ENCODE peak calls at places on chromosomes 6 and 20, in four cellular contexts. One of them, this sample, is unnamed. For H3K36me3, the result is how much of the 10 kb centered on the place peaks cover.

GRCh38 chr20:63693079-63693974 is 3.1 kb upstream of the TNFRSF6B start:
- DNase-seq in kidney epithelial cell: no peak
- DNase-seq in uterus: peak
- DNase-seq in GM23248: no peak
- DNase-seq in this sample: no peak

GRCh38 chr20:48722737-48723191 is 105.0 kb downstream of the PREX1 start:
- DNase-seq in kidney epithelial cell: no peak
- DNase-seq in uterus: no peak
- DNase-seq in GM23248: peak
- DNase-seq in this sample: no peak

GRCh38 chr6:70954750-70955149 is 2.1 kb downstream of the B3GAT2 start:
- DNase-seq in kidney epithelial cell: no peak
- DNase-seq in uterus: no peak
- DNase-seq in GM23248: no peak
- DNase-seq in this sample: no peak

GRCh38 chr6:41939848-41940758 is 1.5 kb downstream of the CCND3 start:
- DNase-seq in kidney epithelial cell: no peak
- DNase-seq in uterus: no peak
- DNase-seq in GM23248: peak
- DNase-seq in this sample: no peak

GRCh38 chr6:18491303-18492090 is 104.3 kb downstream of the RNF144B start:
- DNase-seq in kidney epithelial cell: no peak
- DNase-seq in uterus: no peak
- DNase-seq in GM23248: no peak
- DNase-seq in this sample: no peak

GRCh38 chr20:39004508-39004907 is 42.4 kb downstream of the DHX35 start:
- DNase-seq in kidney epithelial cell: no peak
- DNase-seq in uterus: no peak
- DNase-seq in GM23248: no peak
- DNase-seq in this sample: no peak

GRCh38 chr6:1901556-1901955 is 291.8 kb downstream of the FOXC1 start:
- DNase-seq in kidney epithelial cell: peak
- DNase-seq in uterus: no peak
- DNase-seq in GM23248: peak
- DNase-seq in this sample: no peak

GRCh38 chr20:50729925-50730764 is 1.2 kb upstream of the PARD6B start:
- DNase-seq in kidney epithelial cell: no peak
- DNase-seq in uterus: no peak
- DNase-seq in GM23248: peak
- DNase-seq in this sample: no peak

GRCh38 chr6:150745896-150746295 is 119.6 kb upstream of the MTHFD1L start:
- DNase-seq in kidney epithelial cell: no peak
- DNase-seq in uterus: no peak
- DNase-seq in GM23248: no peak
- DNase-seq in this sample: no peak

GRCh38 chr20:62618622-62619529 is 23.4 kb upstream of the SLCO4A1 start:
- DNase-seq in kidney epithelial cell: no peak
- DNase-seq in uterus: no peak
- DNase-seq in GM23248: no peak
- DNase-seq in this sample: no peak

GRCh38 chr6:64224819-64225218 is 589.2 kb downstream of the PHF3 start:
- DNase-seq in kidney epithelial cell: no peak
- DNase-seq in uterus: no peak
- DNase-seq in GM23248: peak
- DNase-seq in this sample: no peak

GRCh38 chr20:32902456-32903420 is 44.0 kb downstream of the EFCAB8 start:
- DNase-seq in kidney epithelial cell: no peak
- DNase-seq in uterus: no peak
- DNase-seq in GM23248: peak
- DNase-seq in this sample: no peak

GRCh38 chr6:4598384-4598783 is 177.8 kb upstream of the CDYL start:
- DNase-seq in kidney epithelial cell: no peak
- DNase-seq in uterus: no peak
- DNase-seq in GM23248: no peak
- DNase-seq in this sample: no peak

GRCh38 chr6:79373880-79374279 is 139.4 kb upstream of the HMGN3 start:
- DNase-seq in kidney epithelial cell: no peak
- DNase-seq in uterus: no peak
- DNase-seq in GM23248: no peak
- DNase-seq in this sample: no peak

GRCh38 chr20:60262967-60263603 is 304.9 kb downstream of the CDH26 start:
- DNase-seq in kidney epithelial cell: no peak
- DNase-seq in uterus: no peak
- DNase-seq in GM23248: peak
- DNase-seq in this sample: no peak

GRCh38 chr20:38452880-38453624 is 17.9 kb upstream of the SNHG17 start:
- DNase-seq in kidney epithelial cell: no peak
- DNase-seq in uterus: no peak
- DNase-seq in GM23248: peak
- DNase-seq in this sample: no peak

GRCh38 chr6:167804281-167805013 is 22.3 kb upstream of the AFDN start:
- DNase-seq in kidney epithelial cell: no peak
- DNase-seq in uterus: no peak
- DNase-seq in GM23248: no peak
- DNase-seq in this sample: no peak

GRCh38 chr6:119444642-119445557 is 95.3 kb upstream of the MAN1A1 start:
- DNase-seq in kidney epithelial cell: no peak
- DNase-seq in uterus: no peak
- DNase-seq in GM23248: peak
- DNase-seq in this sample: no peak

GRCh38 chr6:17466707-17467106 is 73.3 kb downstream of the CAP2 start:
- DNase-seq in kidney epithelial cell: no peak
- DNase-seq in uterus: no peak
- DNase-seq in GM23248: peak
- DNase-seq in this sample: no peak

GRCh38 chr20:8389381-8390368 is 257.6 kb downstream of the PLCB1 start:
- DNase-seq in kidney epithelial cell: no peak
- DNase-seq in uterus: no peak
- DNase-seq in GM23248: peak
- DNase-seq in this sample: no peak

GRCh38 chr20:64137598-64138031 is 26.6 kb upstream of the MYT1 start:
- DNase-seq in kidney epithelial cell: no peak
- DNase-seq in uterus: no peak
- DNase-seq in GM23248: no peak
- DNase-seq in this sample: no peak

GRCh38 chr6:4880373-4880762 is 104.2 kb downstream of the CDYL start:
- DNase-seq in kidney epithelial cell: no peak
- DNase-seq in uterus: no peak
- DNase-seq in GM23248: no peak
- DNase-seq in this sample: no peak

GRCh38 chr20:31819083-31819784 is at the start of gene MYLK2:
- DNase-seq in kidney epithelial cell: no peak
- DNase-seq in uterus: no peak
- DNase-seq in GM23248: no peak
- DNase-seq in this sample: no peak

GRCh38 chr6:26224940-26225847 is 138.0 kb downstream of the HFE start:
- DNase-seq in kidney epithelial cell: peak
- DNase-seq in uterus: no peak
- DNase-seq in GM23248: peak
- DNase-seq in this sample: peak

GRCh38 chr6:169858293-169858934 is 107.0 kb downstream of the ERMARD start:
- DNase-seq in kidney epithelial cell: no peak
- DNase-seq in uterus: no peak
- DNase-seq in GM23248: no peak
- DNase-seq in this sample: no peak

GRCh38 chr6:48027704-48028435 is 83.1 kb downstream of the PTCHD4 start:
- DNase-seq in kidney epithelial cell: no peak
- DNase-seq in uterus: no peak
- DNase-seq in GM23248: no peak
- DNase-seq in this sample: no peak

GRCh38 chr20:53609501-53610445 is 16.1 kb upstream of the ZNF217 start:
- DNase-seq in kidney epithelial cell: no peak
- DNase-seq in uterus: no peak
- DNase-seq in GM23248: peak
- DNase-seq in this sample: no peak

GRCh38 chr6:72022830-72023229 is 136.5 kb downstream of the RIMS1 start:
- DNase-seq in kidney epithelial cell: no peak
- DNase-seq in uterus: no peak
- DNase-seq in GM23248: no peak
- DNase-seq in this sample: no peak

GRCh38 chr20:22383156-22383555 is 201.2 kb downstream of the FOXA2 start:
- DNase-seq in kidney epithelial cell: peak
- DNase-seq in uterus: no peak
- DNase-seq in GM23248: peak
- DNase-seq in this sample: no peak

GRCh38 chr20:63270606-63271325 is 1.8 kb upstream of the ARFGAP1 start:
- DNase-seq in kidney epithelial cell: no peak
- DNase-seq in uterus: no peak
- DNase-seq in GM23248: no peak
- DNase-seq in this sample: no peak

GRCh38 chr6:168297643-168298042 is 21.9 kb downstream of the DACT2 start:
- DNase-seq in kidney epithelial cell: no peak
- DNase-seq in uterus: no peak
- DNase-seq in GM23248: no peak
- DNase-seq in this sample: no peak

GRCh38 chr6:153117986-153118886 is 12.8 kb downstream of the RGS17 start:
- DNase-seq in kidney epithelial cell: peak
- DNase-seq in uterus: no peak
- DNase-seq in GM23248: peak
- DNase-seq in this sample: peak

GRCh38 chr6:4902363-4902762 is 101.5 kb downstream of the RPP40 start:
- DNase-seq in kidney epithelial cell: no peak
- DNase-seq in uterus: no peak
- DNase-seq in GM23248: no peak
- DNase-seq in this sample: no peak

GRCh38 chr6:156582509-156582992 is 194.6 kb upstream of the ARID1B start:
- DNase-seq in kidney epithelial cell: no peak
- DNase-seq in uterus: no peak
- DNase-seq in GM23248: no peak
- DNase-seq in this sample: no peak

GRCh38 chr6:107737397-107737793 is 86.7 kb downstream of the SCML4 start:
- DNase-seq in kidney epithelial cell: no peak
- DNase-seq in uterus: no peak
- DNase-seq in GM23248: no peak
- DNase-seq in this sample: no peak
- H3K4me3 ChIP-seq in kidney epithelial cell: no peak
- H3K4me3 ChIP-seq in uterus: no peak
- H3K4me3 ChIP-seq in GM23248: no peak
- H3K4me3 ChIP-seq in this sample: no peak

DNA sequence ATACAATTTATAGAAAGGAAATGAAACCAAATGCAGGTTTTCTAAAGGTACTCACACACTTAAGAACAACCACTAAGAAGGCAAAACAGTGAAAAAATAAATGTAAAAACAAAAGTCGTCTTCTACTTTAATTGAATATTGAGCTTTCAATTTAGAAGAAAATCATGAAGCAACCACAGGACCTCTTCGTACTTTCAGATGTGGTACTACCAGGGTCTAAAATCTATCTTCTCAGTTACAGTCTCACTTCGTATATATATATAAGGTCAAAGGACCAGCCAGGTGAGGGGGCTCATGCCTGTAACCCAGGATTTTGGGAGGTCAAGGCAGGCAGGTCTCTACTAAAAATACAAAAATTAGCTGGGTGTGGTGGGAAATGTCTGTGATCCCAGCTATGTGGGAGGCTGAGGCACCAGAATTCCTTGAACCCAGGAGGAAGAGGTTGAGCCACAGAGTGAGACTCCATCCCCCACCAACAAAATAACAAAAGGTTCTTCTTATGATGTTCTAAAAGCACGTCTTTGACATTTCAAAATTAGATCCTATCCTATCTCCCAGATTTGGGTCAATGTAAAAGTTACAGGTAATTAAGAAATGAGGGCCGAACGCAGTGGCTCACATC is 12.5 kb downstream of the ROMO1 start:
- DNase-seq in kidney epithelial cell: no peak
- DNase-seq in uterus: no peak
- DNase-seq in GM23248: peak
- DNase-seq in this sample: no peak
- H3K36me3 ChIP-seq in kidney epithelial cell: under half
- H3K36me3 ChIP-seq in uterus: under half
- H3K36me3 ChIP-seq in GM23248: half or more
- H3K36me3 ChIP-seq in this sample: under half

DNA sequence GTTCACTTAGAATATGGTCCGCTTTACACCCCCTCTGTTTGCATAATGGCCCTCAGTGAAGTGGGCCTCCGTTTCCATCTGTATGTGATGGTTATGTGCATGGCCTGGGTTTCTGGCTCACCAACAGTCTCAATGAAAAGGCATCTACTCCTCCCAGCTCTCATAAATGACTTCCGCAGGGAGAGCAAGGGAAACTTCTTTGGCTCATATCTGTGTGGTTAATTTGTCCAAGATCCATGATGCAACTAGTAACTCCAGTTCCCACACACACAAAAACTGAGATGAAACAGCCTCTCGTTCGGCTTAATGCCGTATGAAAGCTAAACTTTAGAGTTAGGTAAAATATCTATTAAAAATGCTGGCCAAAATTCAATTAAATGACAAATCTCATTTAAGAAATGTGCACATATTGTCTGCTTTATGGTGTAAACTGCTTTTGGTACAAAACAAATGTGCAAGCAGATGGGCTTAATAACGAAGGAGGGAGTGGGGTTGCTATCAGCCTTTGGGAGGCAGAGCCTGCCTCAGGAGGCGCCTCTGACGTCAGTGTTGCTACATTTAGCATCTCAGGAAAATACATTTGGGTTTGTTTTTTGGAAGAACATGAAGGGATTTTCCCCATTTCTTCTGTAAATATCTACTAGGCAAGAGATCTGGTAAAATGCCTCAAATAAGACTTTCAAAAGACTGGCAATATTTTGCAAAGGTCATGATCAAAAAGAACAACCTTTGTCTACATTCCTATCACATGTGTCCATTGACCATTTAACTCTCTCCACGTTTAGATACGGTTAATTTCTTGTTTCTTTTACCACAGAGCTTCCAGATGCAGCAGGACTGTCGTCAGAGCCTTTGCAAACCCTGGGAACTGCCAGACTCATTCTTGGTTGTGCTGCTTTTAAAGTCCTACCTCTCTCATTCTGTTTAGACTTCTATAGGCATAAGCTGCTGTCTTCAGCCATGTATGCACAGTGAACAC is 96.8 kb downstream of the ARMC2 start:
- DNase-seq in kidney epithelial cell: no peak
- DNase-seq in uterus: peak
- DNase-seq in GM23248: peak
- DNase-seq in this sample: peak
- H3K4me3 ChIP-seq in kidney epithelial cell: no peak
- H3K4me3 ChIP-seq in uterus: peak
- H3K4me3 ChIP-seq in GM23248: peak
- H3K4me3 ChIP-seq in this sample: peak

DNA sequence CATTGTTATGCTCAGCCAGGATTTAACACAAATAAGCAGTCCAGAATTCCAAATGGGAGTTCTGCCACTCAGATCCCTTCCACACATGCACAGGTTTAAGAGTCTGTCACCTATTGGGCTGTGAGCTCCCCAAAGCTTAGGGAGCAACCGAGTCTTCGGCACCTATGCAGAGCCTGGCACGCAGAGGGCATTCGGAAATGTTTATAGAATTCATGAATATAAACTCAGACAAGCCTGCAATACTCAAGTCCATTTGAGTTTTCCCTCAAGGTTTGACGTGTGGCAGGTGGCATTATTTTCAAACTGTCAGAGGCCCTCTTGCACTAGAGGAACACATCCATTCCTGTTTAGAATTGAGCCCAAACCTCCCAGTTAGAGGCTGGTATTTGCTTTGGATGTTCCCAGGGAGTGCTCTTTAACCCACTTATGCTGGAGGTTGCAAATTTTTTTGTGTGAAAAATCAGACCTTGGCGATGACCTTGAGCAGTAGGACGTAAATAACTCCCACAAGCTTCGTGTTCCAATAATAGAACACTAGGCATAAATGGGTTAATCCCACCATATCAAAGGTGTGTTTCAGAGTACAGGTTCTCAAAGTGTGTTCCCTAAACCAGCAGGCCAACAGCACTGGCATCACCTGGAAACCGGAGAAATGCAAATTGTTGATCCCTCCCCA is 28.1 kb downstream of the MAP1LC3A start:
- DNase-seq in kidney epithelial cell: no peak
- DNase-seq in uterus: no peak
- DNase-seq in GM23248: no peak
- DNase-seq in this sample: no peak
- H3K36me3 ChIP-seq in kidney epithelial cell: under half
- H3K36me3 ChIP-seq in uterus: under half
- H3K36me3 ChIP-seq in GM23248: under half
- H3K36me3 ChIP-seq in this sample: under half